ENCODE peak calls at places on chromosome 17, in eight cellular contexts. C is CD4-positive, CD25-positive, alpha-beta regulatory T cell; J is H9; R is GM23248; X is left lung; Z is brain microvascular endothelial cell; A is cardiac muscle cell; G is dorsolateral prefrontal cortex. L is an unnamed sample.
A peak's percentile ranks its signal among the peaks of the same experiment; 100 is the strongest.

GRCh38 chr17:35900693-35901487 is 20.7 kb upstream of the CCL5 start:
- DNase-seq in Z (peak; percentile 39), J (no peak), X (no peak), C (no peak), G (no peak), A (peak; percentile 3), R (peak; percentile 42), L (no peak)

GRCh38 chr17:77600346-77600745 is 358.2 kb upstream of the TNRC6C start:
- DNase-seq in X (no peak), Z (no peak), C (no peak), J (no peak), A (no peak), G (no peak), R (no peak), L (no peak)

GRCh38 chr17:42409467-42410351 is 13.3 kb downstream of the CAVIN1 start:
- DNase-seq in R (peak; percentile 97), C (no peak), Z (peak; percentile 71), A (no peak), G (no peak), J (no peak), X (no peak), L (no peak)

GRCh38 chr17:78919816-78920516 is 5.2 kb downstream of the TIMP2 start:
- DNase-seq in R (no peak), A (no peak), G (no peak), Z (no peak), J (peak; percentile 27), C (no peak), X (peak; percentile 53), L (no peak)

GRCh38 chr17:67221062-67221998 is 23.7 kb downstream of the HELZ start:
- DNase-seq in R (peak; percentile 65), J (no peak), A (peak; percentile 48), G (peak; percentile 7), C (peak; percentile 28), Z (peak; percentile 51), X (no peak), L (peak; percentile 55)

GRCh38 chr17:78674156-78674555 is 97.0 kb upstream of the DNAH17 start:
- DNase-seq in C (no peak), X (no peak), J (no peak), R (no peak), G (peak; percentile 65), Z (no peak), A (no peak), L (no peak)

GRCh38 chr17:28684963-28685362 is 23.0 kb downstream of the SUPT6H start:
- DNase-seq in J (no peak), A (no peak), X (no peak), R (peak; percentile 26), C (no peak), Z (peak; percentile 10), G (peak; percentile 41), L (no peak)

GRCh38 chr17:63962298-63962744 is 10.4 kb downstream of the SCN4A start:
- DNase-seq in A (no peak), C (no peak), G (no peak), Z (no peak), J (no peak), X (no peak), R (no peak), L (no peak)

GRCh38 chr17:40056379-40057005 is 2.3 kb upstream of the MED24 start:
- DNase-seq in J (no peak), G (peak; percentile 94), A (no peak), C (no peak), X (no peak), R (no peak), Z (no peak), L (no peak)

GRCh38 chr17:37446027-37446426 is 39.3 kb downstream of the TADA2A start:
- DNase-seq in R (no peak), C (no peak), G (no peak), A (no peak), X (no peak), Z (no peak), J (no peak), L (no peak)

GRCh38 chr17:59330314-59330942 is 1.0 kb upstream of the YPEL2 start:
- DNase-seq in A (peak; percentile 38), C (peak; percentile 40), X (no peak), R (peak; percentile 38), Z (no peak), J (peak; percentile 69), G (peak; percentile 53), L (no peak)

GRCh38 chr17:75844530-75845057 is 390 bp upstream of the UNC13D start:
- DNase-seq in G (no peak), A (no peak), R (no peak), X (peak; percentile 90), J (no peak), C (no peak), Z (no peak), L (no peak)

DNA sequence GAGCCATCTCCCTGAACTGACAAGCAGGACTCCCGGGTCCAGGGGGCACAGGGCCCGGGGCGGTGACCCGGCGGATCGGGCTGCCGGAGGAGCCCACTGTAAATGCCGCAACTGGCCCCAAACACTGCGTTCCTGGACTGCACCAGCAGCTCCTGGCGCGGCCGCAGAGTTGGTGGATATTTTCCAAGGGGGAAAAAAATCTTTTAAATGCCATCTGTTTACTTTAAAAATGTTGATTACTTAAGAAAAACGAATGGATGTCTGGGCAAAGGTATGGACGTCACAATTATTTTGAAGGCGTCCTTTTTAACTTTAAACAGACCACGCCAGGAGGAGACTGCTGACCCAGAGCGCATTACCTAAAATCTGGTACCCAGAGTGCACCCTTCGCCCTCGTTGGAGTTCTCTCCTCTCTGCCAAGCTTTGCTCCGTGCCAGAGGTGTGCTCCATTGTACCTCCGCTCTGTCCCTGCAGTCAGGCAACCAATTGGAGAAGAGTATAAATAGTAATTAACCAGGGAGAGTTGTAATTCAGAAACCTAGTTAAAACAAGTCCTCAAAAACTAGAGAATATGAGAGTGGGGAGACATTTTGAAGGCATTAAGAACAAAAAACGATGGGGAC is 3.5 kb downstream of the HS3ST3B1 start:
- DNase-seq in J (peak; percentile 35), R (no peak), Z (no peak), C (no peak), A (no peak), G (peak; percentile 40), X (no peak), L (no peak)
- H3K27me3 ChIP-seq in J (peaks cover 47% of the 10 kb centered on the region), R (no peaks in the 10 kb centered on the region), Z (no peaks in the 10 kb centered on the region), C (no peaks in the 10 kb centered on the region), A (peaks cover 25% of the 10 kb centered on the region), G (peaks cover 98% of the 10 kb centered on the region), X (peaks cover 99% of the 10 kb centered on the region), L (no peaks in the 10 kb centered on the region)

GRCh38 chr17:80880650-80880989 is 111.0 kb upstream of the CHMP6 start:
- DNase-seq in G (no peak), Z (no peak), R (no peak), A (no peak), C (no peak), X (no peak), J (no peak), L (no peak)

GRCh38 chr17:80883831-80884735 is 107.6 kb upstream of the CHMP6 start:
- DNase-seq in Z (no peak), X (peak; percentile 67), A (no peak), G (no peak), R (no peak), J (no peak), C (no peak), L (no peak)

GRCh38 chr17:80882926-80883685 is 108.5 kb upstream of the CHMP6 start:
- DNase-seq in A (no peak), J (no peak), G (no peak), Z (no peak), R (no peak), C (no peak), X (peak; percentile 45), L (no peak)

GRCh38 chr17:80881321-80881720 is 110.3 kb upstream of the CHMP6 start:
- DNase-seq in J (no peak), Z (no peak), X (peak; percentile 46), G (no peak), R (no peak), C (no peak), A (no peak), L (no peak)

GRCh38 chr17:80882323-80882722 is 109.3 kb upstream of the CHMP6 start:
- DNase-seq in C (no peak), A (no peak), G (no peak), R (no peak), X (peak; percentile 62), J (no peak), Z (no peak), L (no peak)
- H3K27me3 ChIP-seq in C (no peaks in the 10 kb centered on the region), A (no peaks in the 10 kb centered on the region), G (no peaks in the 10 kb centered on the region), R (no peaks in the 10 kb centered on the region), X (no peaks in the 10 kb centered on the region), J (no peaks in the 10 kb centered on the region), Z (no peaks in the 10 kb centered on the region), L (no peaks in the 10 kb centered on the region)

GRCh38 chr17:48995871-48996695 is 1.1 kb upstream of the IGF2BP1 start:
- DNase-seq in R (peak; percentile 47), Z (no peak), G (no peak), X (no peak), J (peak; percentile 95), A (peak; percentile 95), C (no peak), L (peak; percentile 16)

GRCh38 chr17:48994548-48995331 is 2.4 kb upstream of the IGF2BP1 start:
- DNase-seq in C (no peak), Z (no peak), G (no peak), R (no peak), J (no peak), X (no peak), A (no peak), L (no peak)

GRCh38 chr17:48996696-48997102 is 486 bp upstream of the IGF2BP1 start:
- DNase-seq in R (no peak), J (no peak), X (no peak), A (no peak), Z (no peak), G (no peak), C (no peak), L (no peak)

GRCh38 chr17:48997103-48997826 is at the start of gene IGF2BP1:
- DNase-seq in R (peak; percentile 80), J (peak; percentile 86), C (no peak), G (no peak), A (peak; percentile 87), Z (peak; percentile 61), X (no peak), L (no peak)

GRCh38 chr17:48995332-48995870 is 1.8 kb upstream of the IGF2BP1 start:
- DNase-seq in A (peak; percentile 59), Z (no peak), R (peak; percentile 53), C (no peak), G (no peak), J (peak; percentile 85), X (no peak), L (no peak)
- H3K27me3 ChIP-seq in A (no peaks in the 10 kb centered on the region), Z (peaks cover 14% of the 10 kb centered on the region), R (peaks cover 66% of the 10 kb centered on the region), C (peaks cover 56% of the 10 kb centered on the region), G (peaks cover 98% of the 10 kb centered on the region), J (no peaks in the 10 kb centered on the region), X (peaks cover 98% of the 10 kb centered on the region), L (peaks cover 68% of the 10 kb centered on the region)

DNA sequence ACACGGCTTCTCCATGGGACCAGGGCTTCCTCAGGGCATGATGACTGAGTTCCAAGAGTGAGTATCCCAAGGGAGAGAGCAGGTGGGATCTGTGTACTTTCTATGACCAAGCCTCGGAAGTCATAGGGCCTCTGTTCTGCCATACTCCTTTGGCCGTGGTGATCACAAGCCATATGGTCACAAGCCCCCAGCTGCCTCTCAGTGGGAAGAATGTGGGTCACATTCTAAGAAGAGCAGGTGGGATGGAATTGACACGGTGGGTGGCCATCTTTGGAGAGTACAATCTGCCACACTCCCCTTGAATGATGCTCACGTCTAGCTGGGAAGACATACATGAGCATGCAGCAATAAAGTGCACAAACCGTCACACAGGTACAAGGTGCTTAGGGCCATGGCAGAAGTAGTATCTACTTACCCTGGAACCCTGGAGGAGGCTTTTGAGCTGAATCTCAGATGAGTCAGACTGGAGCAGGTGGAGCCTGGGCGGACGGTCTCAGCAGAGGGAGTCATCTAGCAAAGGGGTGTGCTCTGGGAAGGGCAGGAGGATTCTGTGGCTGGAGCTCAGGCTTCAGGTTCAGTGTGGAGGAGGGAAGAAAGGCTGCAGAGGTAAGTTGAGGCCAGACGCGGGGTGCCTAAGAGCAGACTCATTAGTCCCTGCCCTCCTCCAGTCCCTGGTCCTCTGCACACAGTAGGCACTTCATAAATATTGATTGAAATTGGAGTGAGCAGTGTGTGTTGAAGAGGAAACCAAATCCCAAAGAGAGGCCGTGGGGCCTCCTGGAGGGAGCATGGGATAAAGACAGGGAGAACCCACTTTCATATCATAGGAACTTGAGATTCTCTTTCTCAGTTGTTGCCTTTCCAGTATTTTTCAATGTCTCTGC is 26.6 kb downstream of the GOSR2 start:
- DNase-seq in X (no peak), R (peak; percentile 66), Z (no peak), J (no peak), C (no peak), A (no peak), G (peak; percentile 70), L (no peak)
- H3K27me3 ChIP-seq in X (no peaks in the 10 kb centered on the region), R (peaks cover 3% of the 10 kb centered on the region), Z (peaks cover 7% of the 10 kb centered on the region), J (no peaks in the 10 kb centered on the region), C (no peaks in the 10 kb centered on the region), A (no peaks in the 10 kb centered on the region), G (no peaks in the 10 kb centered on the region), L (no peaks in the 10 kb centered on the region)